ENCODE peak calls at places on chromosomes 1 and 21, in eight cellular contexts. T is tibial artery, P is esophagus squamous epithelium, Q is AG04449, F is body of pancreas, B is uterus, S is lower leg skin, L is H9. G is an unnamed sample.

GRCh38 chr1:244214009-244214967 is 163.2 kb downstream of the ZBTB18 start:
- DNase-seq in T (no peak), P (no peak), Q (peak), F (no peak), B (peak), S (peak), L (peak), G (no peak)

GRCh38 chr1:8902765-8903164 is 24.3 kb upstream of the ENO1 start:
- DNase-seq in T (no peak), P (no peak), Q (no peak), F (no peak), B (no peak), S (no peak), L (no peak), G (no peak)

GRCh38 chr1:2335721-2336475 is 55.5 kb downstream of the MORN1 start:
- DNase-seq in T (no peak), P (no peak), Q (no peak), F (no peak), B (no peak), S (no peak), L (no peak), G (no peak)

GRCh38 chr1:162349635-162350330 is 26.9 kb downstream of the SPATA46 start:
- DNase-seq in T (no peak), P (no peak), Q (peak), F (no peak), B (no peak), S (no peak), L (no peak), G (no peak)

GRCh38 chr1:176379626-176380339 is 83.2 kb upstream of the PAPPA2 start:
- DNase-seq in T (peak), P (no peak), Q (no peak), F (no peak), B (no peak), S (no peak), L (no peak), G (no peak)

GRCh38 chr1:89725016-89725380 is 92.1 kb downstream of the LRRC8C start:
- DNase-seq in T (no peak), P (no peak), Q (peak), F (no peak), B (no peak), S (no peak), L (no peak), G (no peak)

GRCh38 chr1:151919246-151919645 is 9.9 kb upstream of the THEM4 start:
- DNase-seq in T (no peak), P (no peak), Q (no peak), F (no peak), B (no peak), S (no peak), L (no peak), G (no peak)

GRCh38 chr1:27719286-27720251 is 6.2 kb upstream of the FAM76A start:
- DNase-seq in T (no peak), P (no peak), Q (no peak), F (no peak), B (no peak), S (no peak), L (no peak), G (no peak)

GRCh38 chr1:62356257-62356835 is 37.1 kb upstream of the KANK4 start:
- DNase-seq in T (no peak), P (no peak), Q (peak), F (no peak), B (no peak), S (peak), L (no peak), G (no peak)

GRCh38 chr21:36509966-36510742 is 30.2 kb upstream of the CLDN14 start:
- DNase-seq in T (no peak), P (no peak), Q (no peak), F (peak), B (no peak), S (no peak), L (no peak), G (no peak)

GRCh38 chr1:218538341-218538740 is 193.2 kb downstream of the TGFB2 start:
- DNase-seq in T (no peak), P (no peak), Q (no peak), F (no peak), B (no peak), S (no peak), L (no peak), G (no peak)

GRCh38 chr1:214384373-214385079 is 103.6 kb downstream of the SMYD2 start:
- DNase-seq in T (no peak), P (no peak), Q (no peak), F (no peak), B (no peak), S (no peak), L (no peak), G (no peak)

GRCh38 chr1:18109756-18110597 is 2.4 kb downstream of the IGSF21 start:
- DNase-seq in T (peak), P (no peak), Q (no peak), F (peak), B (peak), S (no peak), L (peak), G (peak)

GRCh38 chr1:200323856-200324400 is 85.9 kb downstream of the ZNF281 start:
- DNase-seq in T (no peak), P (no peak), Q (no peak), F (no peak), B (no peak), S (no peak), L (no peak), G (no peak)

GRCh38 chr1:26584022-26584485 is 54.5 kb downstream of the RPS6KA1 start:
- DNase-seq in T (no peak), P (no peak), Q (no peak), F (no peak), B (no peak), S (no peak), L (peak), G (peak)

GRCh38 chr21:38821959-38822682 is 16.4 kb downstream of the ETS2 start:
- DNase-seq in T (no peak), P (no peak), Q (no peak), F (no peak), B (no peak), S (peak), L (no peak), G (no peak)

GRCh38 chr1:209248649-209249279 is 334.8 kb upstream of the CAMK1G start:
- DNase-seq in T (peak), P (no peak), Q (no peak), F (peak), B (peak), S (no peak), L (peak), G (peak)

GRCh38 chr1:156896490-156897033 is 3.0 kb downstream of the PEAR1 start:
- DNase-seq in T (no peak), P (no peak), Q (peak), F (no peak), B (peak), S (no peak), L (peak), G (no peak)

GRCh38 chr1:108719654-108720435 is 7.1 kb downstream of the FNDC7 start:
- DNase-seq in T (no peak), P (no peak), Q (peak), F (no peak), B (no peak), S (no peak), L (no peak), G (no peak)

GRCh38 chr1:115190766-115191165 is 101.5 kb upstream of the TSPAN2 start:
- DNase-seq in T (no peak), P (no peak), Q (no peak), F (no peak), B (no peak), S (no peak), L (no peak), G (no peak)

GRCh38 chr1:62276791-62277190 is 42.4 kb downstream of the KANK4 start:
- DNase-seq in T (no peak), P (no peak), Q (no peak), F (no peak), B (no peak), S (no peak), L (no peak), G (no peak)

GRCh38 chr1:201697174-201697573 is 131.8 kb upstream of the IPO9 start:
- DNase-seq in T (no peak), P (no peak), Q (no peak), F (no peak), B (no peak), S (no peak), L (no peak), G (no peak)

GRCh38 chr1:207017615-207018559 is 14.7 kb downstream of the C1orf116 start:
- DNase-seq in T (peak), P (no peak), Q (no peak), F (peak), B (no peak), S (no peak), L (no peak), G (no peak)

GRCh38 chr1:3587133-3587733 is 24.1 kb downstream of the MEGF6 start:
- DNase-seq in T (no peak), P (no peak), Q (no peak), F (no peak), B (no peak), S (no peak), L (no peak), G (no peak)

GRCh38 chr1:31227891-31228290 is 11.8 kb downstream of the NKAIN1 start:
- DNase-seq in T (no peak), P (no peak), Q (no peak), F (no peak), B (no peak), S (no peak), L (no peak), G (no peak)

GRCh38 chr1:205062895-205063294 is 19.9 kb downstream of the CNTN2 start:
- DNase-seq in T (no peak), P (no peak), Q (no peak), F (no peak), B (no peak), S (no peak), L (no peak), G (no peak)

GRCh38 chr1:20921285-20921684 is 134.2 kb upstream of the HP1BP3 start:
- DNase-seq in T (no peak), P (no peak), Q (no peak), F (no peak), B (no peak), S (no peak), L (no peak), G (no peak)

GRCh38 chr1:44500181-44501021 is 95.3 kb downstream of the RNF220 start:
- DNase-seq in T (no peak), P (no peak), Q (no peak), F (no peak), B (no peak), S (no peak), L (peak), G (no peak)

GRCh38 chr21:44955141-44955802 is 15.4 kb downstream of the SLX9 start:
- DNase-seq in T (no peak), P (no peak), Q (no peak), F (no peak), B (no peak), S (no peak), L (no peak), G (no peak)

GRCh38 chr1:6351480-6352137 is 42.0 kb downstream of the ACOT7 start:
- DNase-seq in T (no peak), P (no peak), Q (no peak), F (peak), B (no peak), S (no peak), L (no peak), G (no peak)

GRCh38 chr1:119935373-119935772 is 39.1 kb upstream of the ADAM30 start:
- DNase-seq in T (no peak), P (no peak), Q (no peak), F (no peak), B (no peak), S (no peak), L (no peak), G (no peak)

GRCh38 chr1:4975856-4976255 is 321.4 kb downstream of the AJAP1 start:
- DNase-seq in T (no peak), P (no peak), Q (no peak), F (no peak), B (no peak), S (peak), L (no peak), G (no peak)

GRCh38 chr1:97071163-97071562 is 349.6 kb downstream of the PTBP2 start:
- DNase-seq in T (no peak), P (no peak), Q (no peak), F (no peak), B (no peak), S (no peak), L (no peak), G (no peak)

GRCh38 chr1:40478276-40478675 is 1.2 kb downstream of the ZFP69 start:
- DNase-seq in T (no peak), P (no peak), Q (no peak), F (no peak), B (no peak), S (no peak), L (no peak), G (no peak)

GRCh38 chr1:27438621-27439061 is 46.2 kb downstream of the GPR3 start:
- DNase-seq in T (no peak), P (no peak), Q (no peak), F (no peak), B (no peak), S (no peak), L (no peak), G (no peak)

GRCh38 chr1:197195100-197195499 is 48.6 kb upstream of the ASPM start:
- DNase-seq in T (no peak), P (no peak), Q (no peak), F (no peak), B (no peak), S (no peak), L (no peak), G (no peak)

DNA sequence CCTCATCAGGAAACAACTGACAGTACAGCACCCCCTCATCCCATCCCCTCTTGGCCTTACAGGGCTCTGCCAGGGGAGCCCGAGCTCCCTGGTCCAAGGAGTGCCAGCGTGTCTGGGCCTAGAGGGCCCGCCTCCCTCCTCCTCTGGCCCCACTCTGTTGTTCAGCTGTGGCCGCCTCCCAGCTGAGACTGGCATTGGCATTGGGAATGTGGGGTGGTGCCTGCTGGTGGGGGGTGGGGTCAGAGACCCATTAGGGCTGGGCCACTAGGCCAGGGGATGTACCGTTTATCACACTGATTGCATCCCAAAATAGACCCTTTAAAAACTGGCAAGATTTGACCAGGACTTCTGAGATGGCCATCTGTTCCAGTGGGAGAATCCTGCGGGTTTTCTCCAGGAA is 1.4 kb downstream of the LDLRAP1 start:
- DNase-seq in T (no peak), P (no peak), Q (no peak), F (peak), B (no peak), S (peak), L (no peak), G (no peak)
- TF ChIP-seq CTCF in T (no peak), P (no peak), Q (no peak), F (no peak), B (no peak), S (no peak), L (no peak), G (no peak)

GRCh38 chr1:33849206-33849605 is 14.7 kb upstream of the HMGB4 start:
- DNase-seq in T (no peak), P (no peak), Q (no peak), F (no peak), B (no peak), S (no peak), L (no peak), G (no peak)
- TF ChIP-seq CTCF in T (no peak), P (no peak), Q (no peak), F (no peak), B (no peak), S (no peak), L (no peak), G (no peak)

GRCh38 chr1:227449051-227449450 is 114.3 kb upstream of the ZNF678 start:
- DNase-seq in T (no peak), P (no peak), Q (no peak), F (peak), B (no peak), S (no peak), L (peak), G (peak)
- TF ChIP-seq CTCF in T (no peak), P (no peak), Q (peak), F (no peak), B (no peak), S (no peak), L (peak), G (no peak)

GRCh38 chr1:179586107-179586823 is 5.4 kb upstream of the TDRD5 start:
- DNase-seq in T (peak), P (no peak), Q (no peak), F (peak), B (no peak), S (peak), L (peak), G (no peak)
- TF ChIP-seq CTCF in T (peak), P (peak), Q (peak), F (peak), B (no peak), S (no peak), L (peak), G (no peak)

GRCh38 chr1:175376194-175376593 is 183.6 kb upstream of the KIAA0040 start:
- DNase-seq in T (no peak), P (no peak), Q (no peak), F (no peak), B (no peak), S (no peak), L (peak), G (peak)
- TF ChIP-seq CTCF in T (no peak), P (no peak), Q (no peak), F (no peak), B (no peak), S (no peak), L (peak), G (peak)

DNA sequence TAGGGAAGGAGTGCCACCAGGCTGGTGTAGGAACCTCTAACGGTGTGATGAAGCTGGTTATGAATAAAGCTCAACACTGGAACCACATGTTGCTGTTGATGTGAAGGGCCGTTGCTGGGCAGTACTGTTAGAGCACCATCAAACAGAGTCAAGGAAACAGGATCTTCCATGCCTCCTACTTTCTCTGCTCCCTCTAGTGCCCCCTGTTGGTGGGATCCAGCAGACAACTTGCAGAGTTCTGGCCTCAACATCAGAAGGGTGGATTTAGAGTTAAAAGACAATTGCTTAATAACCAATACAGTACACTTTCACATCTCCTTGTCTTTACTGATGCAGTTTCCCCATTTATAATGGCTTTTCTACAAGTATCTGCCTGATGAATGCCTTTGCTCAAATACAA is 336.4 kb downstream of the NTNG1 start:
- DNase-seq in T (no peak), P (no peak), Q (no peak), F (no peak), B (no peak), S (no peak), L (peak), G (peak)
- TF ChIP-seq CTCF in T (no peak), P (no peak), Q (no peak), F (no peak), B (no peak), S (no peak), L (peak), G (no peak)